ENCODE peak calls at places on chromosome 7, in five cellular contexts. L is IMR-90, C is K562, J is GM12878, F is HepG2. Y is an unnamed sample. For H3K9me3, the result is how much of the 10 kb centered on the place peaks cover.

GRCh38 chr7:74429153-74429747 is 24.5 kb upstream of the GTF2IRD1 start:
- DNase-seq in L (peak), C (no peak), F (no peak), J (no peak), Y (no peak)

GRCh38 chr7:3009086-3009485 is 34.6 kb downstream of the CARD11 start:
- DNase-seq in C (no peak), F (no peak), J (no peak), L (no peak), Y (no peak)

GRCh38 chr7:135709508-135709907 is 18.5 kb downstream of the SLC13A4 start:
- DNase-seq in L (no peak), F (no peak), J (no peak), C (no peak), Y (no peak)

GRCh38 chr7:142796501-142797341 is 26.0 kb downstream of the PRSS2 start:
- DNase-seq in L (no peak), J (no peak), F (no peak), C (no peak), Y (no peak)

GRCh38 chr7:120272261-120272895 is 597 bp upstream of the KCND2 start:
- DNase-seq in L (peak), C (peak), F (peak), J (peak), Y (peak)

GRCh38 chr7:131467788-131468187 is 88.6 kb downstream of the PODXL start:
- DNase-seq in L (no peak), C (no peak), J (no peak), F (no peak), Y (no peak)

GRCh38 chr7:151367304-151367703 is 25.7 kb downstream of the NUB1 start:
- DNase-seq in C (peak), J (no peak), L (peak), F (no peak), Y (no peak)

GRCh38 chr7:50660040-50660829 is 95.0 kb upstream of the DDC start:
- DNase-seq in F (no peak), J (no peak), C (no peak), L (no peak), Y (no peak)

GRCh38 chr7:99006739-99007424 is 128.6 kb downstream of the TRRAP start:
- DNase-seq in F (no peak), L (no peak), J (no peak), C (no peak), Y (no peak)

GRCh38 chr7:142057101-142057500 is 54.4 kb upstream of the MGAM2 start:
- DNase-seq in F (no peak), C (no peak), J (no peak), L (no peak), Y (no peak)

GRCh38 chr7:87330316-87330715 is 15.1 kb upstream of the CROT start:
- DNase-seq in F (no peak), J (no peak), L (no peak), C (no peak), Y (no peak)
- H3K9me3 ChIP-seq in F (half or more), J (under half), L (under half), C (under half), Y (under half)

GRCh38 chr7:55309040-55309991 is 55.8 kb upstream of the LANCL2 start:
- DNase-seq in F (no peak), L (no peak), J (peak), C (no peak), Y (no peak)

GRCh38 chr7:55310626-55311025 is 54.5 kb upstream of the LANCL2 start:
- DNase-seq in J (no peak), L (no peak), C (no peak), F (no peak), Y (no peak)

GRCh38 chr7:55307123-55307916 is 57.8 kb upstream of the LANCL2 start:
- DNase-seq in C (no peak), L (peak), F (no peak), J (no peak), Y (peak)

GRCh38 chr7:55306331-55306730 is 58.8 kb upstream of the LANCL2 start:
- DNase-seq in F (no peak), L (peak), C (no peak), J (no peak), Y (no peak)

GRCh38 chr7:55308186-55308929 is 56.8 kb upstream of the LANCL2 start:
- DNase-seq in C (no peak), J (no peak), F (peak), L (peak), Y (no peak)
- TF ChIP-seq BHLHE40 in C (no peak), J (no peak), F (no peak), L (no peak), Y (no peak)

DNA sequence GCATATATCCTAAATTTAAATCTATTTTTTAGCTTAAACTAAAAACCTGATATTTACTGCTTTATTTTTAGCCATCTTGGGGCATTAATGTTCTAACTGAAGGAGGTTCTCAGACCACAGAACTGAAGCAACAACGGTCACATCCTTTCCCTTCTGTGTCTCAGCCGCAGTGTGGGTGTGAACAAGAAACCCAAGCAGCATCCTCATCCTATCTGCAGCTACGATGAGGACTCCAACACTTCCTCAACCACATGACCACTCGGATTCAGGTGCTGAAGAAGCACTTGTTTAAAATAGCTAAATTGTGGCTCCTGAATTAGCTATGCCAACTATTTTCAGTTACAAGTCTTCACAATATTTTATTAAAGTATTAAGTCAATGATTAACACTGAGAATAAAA is 5.3 kb downstream of the ESYT2 start:
- DNase-seq in L (no peak), C (no peak), J (peak), F (no peak), Y (no peak)
- H3K4me2 ChIP-seq in L (no peak), C (no peak), J (peak), F (no peak), Y (peak)

GRCh38 chr7:57327081-57327480 is 122.9 kb upstream of the ZNF716 start:
- DNase-seq in J (no peak), F (no peak), L (no peak), C (no peak), Y (no peak)
- H3K9me3 ChIP-seq in J (under half), F (half or more), L (under half), C (under half), Y (under half)

DNA sequence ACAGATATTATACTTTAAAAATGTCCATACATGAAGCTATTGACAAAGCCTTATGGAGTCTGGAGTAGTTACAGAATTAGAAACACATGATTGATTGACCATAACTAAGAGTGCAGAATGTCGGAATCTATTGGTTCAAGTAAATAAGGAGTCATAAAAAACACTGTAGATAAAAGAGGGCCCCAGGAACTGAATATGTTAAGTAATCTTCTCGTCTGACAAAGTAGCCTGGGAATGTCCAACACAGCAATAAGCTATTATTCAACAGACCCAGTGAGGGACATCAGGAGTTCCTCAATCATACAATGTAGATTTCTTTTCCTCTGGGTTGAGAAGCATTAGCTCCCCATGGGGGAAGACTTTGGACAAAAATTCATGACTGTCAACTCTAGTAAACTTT is 782.0 kb downstream of the SUGCT start:
- DNase-seq in J (no peak), F (no peak), C (no peak), L (peak), Y (no peak)
- TF ChIP-seq BHLHE40 in J (no peak), F (no peak), C (no peak), L (no peak), Y (no peak)

GRCh38 chr7:41579961-41580935 is 122.6 kb downstream of the INHBA start:
- DNase-seq in F (no peak), L (peak), C (no peak), J (no peak), Y (no peak)
- H3K4me2 ChIP-seq in F (no peak), L (peak), C (no peak), J (no peak), Y (no peak)

DNA sequence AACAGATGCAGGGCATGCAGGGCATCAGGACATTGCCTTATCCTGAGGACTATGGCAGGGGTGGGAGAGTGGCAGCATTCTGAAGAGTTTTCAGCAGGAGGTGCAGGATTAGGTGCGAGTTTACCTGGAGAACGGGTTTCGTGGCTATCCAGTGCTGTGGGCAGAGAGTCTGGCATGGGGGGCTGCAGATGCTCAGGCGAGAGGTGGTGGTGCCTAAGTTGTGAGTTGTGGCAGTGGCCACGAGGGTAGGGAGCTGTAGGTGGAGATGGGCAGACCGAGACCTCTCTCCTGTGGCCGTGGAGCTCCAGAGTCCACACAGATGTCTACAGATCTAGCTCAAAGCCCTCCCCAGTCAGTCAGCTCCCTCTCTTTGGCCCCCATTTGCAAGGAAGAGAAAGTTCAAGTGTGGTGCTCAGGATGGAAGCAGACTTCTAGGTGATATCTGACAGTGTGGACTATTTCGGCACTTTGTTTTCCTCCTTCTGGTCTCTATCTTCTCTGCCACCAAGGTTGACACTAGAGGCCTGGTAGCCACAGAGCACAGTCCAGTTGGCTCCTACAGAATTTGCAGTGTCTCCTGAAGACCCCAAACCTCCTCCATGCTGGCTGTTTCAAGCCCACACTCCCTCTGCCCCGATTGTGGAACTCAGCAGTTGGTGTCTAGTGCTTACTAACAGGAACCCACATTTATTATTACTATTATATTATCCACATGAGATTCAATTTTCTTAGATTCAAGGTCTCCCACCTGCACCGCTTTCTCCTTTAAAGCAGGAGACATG is 955.7 kb upstream of the ZNF722 start:
- DNase-seq in L (no peak), J (no peak), F (no peak), C (no peak), Y (no peak)
- H3K9me3 ChIP-seq in L (half or more), J (under half), F (half or more), C (under half), Y (under half)

GRCh38 chr7:12674861-12675260 is 12.6 kb upstream of the ARL4A start:
- DNase-seq in C (peak), L (peak), F (peak), J (no peak), Y (no peak)
- TF ChIP-seq BHLHE40 in C (no peak), L (no peak), F (no peak), J (no peak), Y (no peak)

Y was measured in A549.